ENCODE peak calls at places on chromosomes 16 and 17, in six cellular contexts. One of them, this sample, is unnamed.

GRCh38 chr17:17161121-17161520 is 45.0 kb downstream of the PLD6 start:
- DNase-seq in hippocampal formation: no peak
- DNase-seq in T-cell: no peak
- DNase-seq in activated naive CD4-positive, alpha-beta T cell treated with anti-CD3 and anti-CD28 coated beads, Interleukin-2, amount 50 U/mL, for 72 hours: no peak
- DNase-seq in mammary epithelial cell: no peak
- DNase-seq in T follicular helper cell: no peak
- DNase-seq in this sample: no peak

GRCh38 chr17:50523208-50523607 is 9.3 kb upstream of the EPN3 start:
- DNase-seq in hippocampal formation: no peak
- DNase-seq in T-cell: no peak
- DNase-seq in activated naive CD4-positive, alpha-beta T cell treated with anti-CD3 and anti-CD28 coated beads, Interleukin-2, amount 50 U/mL, for 72 hours: no peak
- DNase-seq in mammary epithelial cell: peak; percentile 81
- DNase-seq in T follicular helper cell: no peak
- DNase-seq in this sample: no peak

GRCh38 chr17:82937411-82938371 is 97.9 kb upstream of the ZNF750 start:
- DNase-seq in hippocampal formation: no peak
- DNase-seq in T-cell: no peak
- DNase-seq in activated naive CD4-positive, alpha-beta T cell treated with anti-CD3 and anti-CD28 coated beads, Interleukin-2, amount 50 U/mL, for 72 hours: peak; percentile 39
- DNase-seq in mammary epithelial cell: no peak
- DNase-seq in T follicular helper cell: no peak
- DNase-seq in this sample: no peak

GRCh38 chr16:83344014-83344413 is 463.8 kb upstream of the HSBP1 start:
- DNase-seq in hippocampal formation: no peak
- DNase-seq in T-cell: no peak
- DNase-seq in activated naive CD4-positive, alpha-beta T cell treated with anti-CD3 and anti-CD28 coated beads, Interleukin-2, amount 50 U/mL, for 72 hours: no peak
- DNase-seq in mammary epithelial cell: peak; percentile 40
- DNase-seq in T follicular helper cell: no peak
- DNase-seq in this sample: no peak

GRCh38 chr17:73650147-73650546 is 5.9 kb upstream of the SDK2 start:
- DNase-seq in hippocampal formation: no peak
- DNase-seq in T-cell: no peak
- DNase-seq in activated naive CD4-positive, alpha-beta T cell treated with anti-CD3 and anti-CD28 coated beads, Interleukin-2, amount 50 U/mL, for 72 hours: no peak
- DNase-seq in mammary epithelial cell: peak; percentile 11
- DNase-seq in T follicular helper cell: no peak
- DNase-seq in this sample: no peak

GRCh38 chr16:50299508-50300105 is 33.3 kb downstream of the ADCY7 start:
- DNase-seq in hippocampal formation: no peak
- DNase-seq in T-cell: no peak
- DNase-seq in activated naive CD4-positive, alpha-beta T cell treated with anti-CD3 and anti-CD28 coated beads, Interleukin-2, amount 50 U/mL, for 72 hours: no peak
- DNase-seq in mammary epithelial cell: no peak
- DNase-seq in T follicular helper cell: no peak
- DNase-seq in this sample: no peak

GRCh38 chr16:9406039-9406438 is 314.6 kb downstream of the HAPSTR1 start:
- DNase-seq in hippocampal formation: no peak
- DNase-seq in T-cell: no peak
- DNase-seq in activated naive CD4-positive, alpha-beta T cell treated with anti-CD3 and anti-CD28 coated beads, Interleukin-2, amount 50 U/mL, for 72 hours: no peak
- DNase-seq in mammary epithelial cell: no peak
- DNase-seq in T follicular helper cell: no peak
- DNase-seq in this sample: no peak

GRCh38 chr17:82948957-82949356 is 109.1 kb upstream of the ZNF750 start:
- DNase-seq in hippocampal formation: no peak
- DNase-seq in T-cell: no peak
- DNase-seq in activated naive CD4-positive, alpha-beta T cell treated with anti-CD3 and anti-CD28 coated beads, Interleukin-2, amount 50 U/mL, for 72 hours: peak; percentile 1
- DNase-seq in mammary epithelial cell: no peak
- DNase-seq in T follicular helper cell: no peak
- DNase-seq in this sample: no peak

GRCh38 chr17:10062757-10063385 is 135.5 kb downstream of the GAS7 start:
- DNase-seq in hippocampal formation: no peak
- DNase-seq in T-cell: peak; percentile 17
- DNase-seq in activated naive CD4-positive, alpha-beta T cell treated with anti-CD3 and anti-CD28 coated beads, Interleukin-2, amount 50 U/mL, for 72 hours: no peak
- DNase-seq in mammary epithelial cell: no peak
- DNase-seq in T follicular helper cell: no peak
- DNase-seq in this sample: no peak

GRCh38 chr17:77374170-77374936 is 233.6 kb downstream of the SEC14L1 start:
- DNase-seq in hippocampal formation: no peak
- DNase-seq in T-cell: peak; percentile 56
- DNase-seq in activated naive CD4-positive, alpha-beta T cell treated with anti-CD3 and anti-CD28 coated beads, Interleukin-2, amount 50 U/mL, for 72 hours: no peak
- DNase-seq in mammary epithelial cell: no peak
- DNase-seq in T follicular helper cell: peak; percentile 62
- DNase-seq in this sample: peak; percentile 74

GRCh38 chr17:17851101-17851500 is 14.3 kb upstream of the SREBF1 start:
- DNase-seq in hippocampal formation: no peak
- DNase-seq in T-cell: no peak
- DNase-seq in activated naive CD4-positive, alpha-beta T cell treated with anti-CD3 and anti-CD28 coated beads, Interleukin-2, amount 50 U/mL, for 72 hours: no peak
- DNase-seq in mammary epithelial cell: no peak
- DNase-seq in T follicular helper cell: no peak
- DNase-seq in this sample: no peak

GRCh38 chr16:26195225-26195624 is 503.5 kb downstream of the HS3ST4 start:
- DNase-seq in hippocampal formation: no peak
- DNase-seq in T-cell: no peak
- DNase-seq in activated naive CD4-positive, alpha-beta T cell treated with anti-CD3 and anti-CD28 coated beads, Interleukin-2, amount 50 U/mL, for 72 hours: no peak
- DNase-seq in mammary epithelial cell: no peak
- DNase-seq in T follicular helper cell: no peak
- DNase-seq in this sample: no peak

GRCh38 chr16:67426950-67427349 is 4.0 kb upstream of the HSD11B2 start:
- DNase-seq in hippocampal formation: no peak
- DNase-seq in T-cell: no peak
- DNase-seq in activated naive CD4-positive, alpha-beta T cell treated with anti-CD3 and anti-CD28 coated beads, Interleukin-2, amount 50 U/mL, for 72 hours: no peak
- DNase-seq in mammary epithelial cell: no peak
- DNase-seq in T follicular helper cell: no peak
- DNase-seq in this sample: no peak

GRCh38 chr17:42675984-42676423 is 790 bp downstream of the PLEKHH3 start:
- DNase-seq in hippocampal formation: no peak
- DNase-seq in T-cell: no peak
- DNase-seq in activated naive CD4-positive, alpha-beta T cell treated with anti-CD3 and anti-CD28 coated beads, Interleukin-2, amount 50 U/mL, for 72 hours: no peak
- DNase-seq in mammary epithelial cell: no peak
- DNase-seq in T follicular helper cell: no peak
- DNase-seq in this sample: no peak

GRCh38 chr16:82681592-82681991 is 54.8 kb downstream of the CDH13 start:
- DNase-seq in hippocampal formation: no peak
- DNase-seq in T-cell: no peak
- DNase-seq in activated naive CD4-positive, alpha-beta T cell treated with anti-CD3 and anti-CD28 coated beads, Interleukin-2, amount 50 U/mL, for 72 hours: no peak
- DNase-seq in mammary epithelial cell: no peak
- DNase-seq in T follicular helper cell: no peak
- DNase-seq in this sample: no peak

GRCh38 chr16:2787406-2787805 is at the start of gene PRSS33:
- DNase-seq in hippocampal formation: no peak
- DNase-seq in T-cell: no peak
- DNase-seq in activated naive CD4-positive, alpha-beta T cell treated with anti-CD3 and anti-CD28 coated beads, Interleukin-2, amount 50 U/mL, for 72 hours: no peak
- DNase-seq in mammary epithelial cell: no peak
- DNase-seq in T follicular helper cell: no peak
- DNase-seq in this sample: no peak

GRCh38 chr17:82236142-82236971 is 7.5 kb downstream of the SLC16A3 start:
- DNase-seq in hippocampal formation: peak; percentile 53
- DNase-seq in T-cell: no peak
- DNase-seq in activated naive CD4-positive, alpha-beta T cell treated with anti-CD3 and anti-CD28 coated beads, Interleukin-2, amount 50 U/mL, for 72 hours: no peak
- DNase-seq in mammary epithelial cell: peak; percentile 37
- DNase-seq in T follicular helper cell: peak; percentile 60
- DNase-seq in this sample: peak; percentile 50

This sample was measured in NCI-H2171.